ENCODE peak calls at places on chromosomes 6 and 20, in seven cellular contexts. Z is bronchial epithelial cell; X is EL; B is hypothalamus; R is midbrain; K is stimulated activated naive CD4-positive, alpha-beta T cell; V is foreskin fibroblast. Q is an unnamed sample.

GRCh38 chr6:147633191-147633590 is 124.7 kb downstream of the SAMD5 start:
- DNase-seq in Z (no peak), X (no peak), B (no peak), R (no peak), K (no peak), V (no peak), Q (no peak)

GRCh38 chr6:124968401-124968800 is 6.2 kb downstream of the RNF217 start:
- DNase-seq in Z (no peak), X (peak), B (no peak), R (no peak), K (no peak), V (no peak), Q (no peak)

GRCh38 chr6:100663219-100663863 is 198.6 kb upstream of the SIM1 start:
- DNase-seq in Z (peak), X (peak), B (no peak), R (no peak), K (no peak), V (peak), Q (peak)

GRCh38 chr20:865379-865778 is 31.9 kb downstream of the FAM110A start:
- DNase-seq in Z (no peak), X (no peak), B (no peak), R (no peak), K (no peak), V (no peak), Q (no peak)

GRCh38 chr20:40654876-40655275 is 34.2 kb downstream of the MAFB start:
- DNase-seq in Z (no peak), X (no peak), B (no peak), R (peak), K (no peak), V (peak), Q (no peak)

GRCh38 chr6:124334359-124334758 is 530.7 kb downstream of the NKAIN2 start:
- DNase-seq in Z (no peak), X (no peak), B (no peak), R (no peak), K (no peak), V (no peak), Q (no peak)

GRCh38 chr20:63520594-63520938 is at the start of gene PPDPF:
- DNase-seq in Z (peak), X (peak), B (peak), R (peak), K (peak), V (peak), Q (no peak)

GRCh38 chr6:88179692-88180091 is 13.5 kb upstream of the CNR1 start:
- DNase-seq in Z (no peak), X (no peak), B (no peak), R (no peak), K (no peak), V (no peak), Q (no peak)

GRCh38 chr6:47698342-47698787 is at the start of gene ADGRF4:
- DNase-seq in Z (peak), X (peak), B (no peak), R (no peak), K (no peak), V (no peak), Q (peak)

GRCh38 chr20:19456600-19457390 is 244.4 kb downstream of the SLC24A3 start:
- DNase-seq in Z (no peak), X (no peak), B (no peak), R (no peak), K (no peak), V (no peak), Q (no peak)

GRCh38 chr6:43944908-43945777 is 175.1 kb downstream of the VEGFA start:
- DNase-seq in Z (no peak), X (peak), B (no peak), R (no peak), K (no peak), V (no peak), Q (no peak)

GRCh38 chr6:139608872-139609271 is 234.4 kb upstream of the CITED2 start:
- DNase-seq in Z (no peak), X (no peak), B (no peak), R (no peak), K (no peak), V (peak), Q (no peak)